ENCODE peak calls at places on chromosome 20, in five cellular contexts. D is AG08396, N is heart right ventricle, F is astrocyte of the hippocampus, Q is caudate nucleus. B is an unnamed sample.

GRCh38 chr20:5024103-5024502 is 22.8 kb upstream of the SLC23A2 start:
- DNase-seq in D (no peak), N (no peak), F (peak; percentile 3), Q (no peak), B (no peak)

GRCh38 chr20:45827712-45828111 is 600 bp upstream of the TNNC2 start:
- DNase-seq in D (no peak), N (no peak), F (no peak), Q (no peak), B (no peak)

GRCh38 chr20:21514553-21515251 is 838 bp upstream of the NKX2-2 start:
- DNase-seq in D (peak; percentile 22), N (no peak), F (no peak), Q (no peak), B (no peak)

GRCh38 chr20:37727247-37727956 is 33.6 kb downstream of the CTNNBL1 start:
- DNase-seq in D (peak; percentile 35), N (no peak), F (no peak), Q (no peak), B (no peak)

GRCh38 chr20:10110151-10110550 is 75.4 kb downstream of the ANKEF1 start:
- DNase-seq in D (no peak), N (no peak), F (peak; percentile 49), Q (no peak), B (no peak)

GRCh38 chr20:17871181-17871580 is 97.4 kb downstream of the SNX5 start:
- DNase-seq in D (no peak), N (no peak), F (peak; percentile 55), Q (no peak), B (no peak)

GRCh38 chr20:23658336-23658735 is 20.6 kb upstream of the CST3 start:
- DNase-seq in D (no peak), N (no peak), F (no peak), Q (no peak), B (no peak)

GRCh38 chr20:58889334-58890072 is 37.0 kb downstream of the GNAS start:
- DNase-seq in D (no peak), N (no peak), F (peak; percentile 35), Q (no peak), B (no peak)

GRCh38 chr20:36092424-36093024 is 62.0 kb upstream of the EPB41L1 start:
- DNase-seq in D (peak; percentile 66), N (no peak), F (peak; percentile 62), Q (no peak), B (no peak)

GRCh38 chr20:62558779-62559178 is 83.0 kb upstream of the GATA5 start:
- DNase-seq in D (no peak), N (peak; percentile 83), F (no peak), Q (no peak), B (no peak)

GRCh38 chr20:45061244-45061643 is 39.7 kb downstream of the KCNS1 start:
- DNase-seq in D (peak; percentile 73), N (no peak), F (peak; percentile 86), Q (no peak), B (no peak)

GRCh38 chr20:6134592-6134991 is 11.8 kb upstream of the FERMT1 start:
- DNase-seq in D (no peak), N (no peak), F (no peak), Q (no peak), B (no peak)

GRCh38 chr20:53643031-53643832 is 49.6 kb upstream of the ZNF217 start:
- DNase-seq in D (peak; percentile 53), N (no peak), F (peak; percentile 65), Q (no peak), B (peak; percentile 90)

GRCh38 chr20:33868571-33868970 is 57.4 kb downstream of the CHMP4B start:
- DNase-seq in D (no peak), N (no peak), F (no peak), Q (no peak), B (no peak)

B was measured in Kasumi-1.